ENCODE peak calls at places on chromosomes 11 and 22, in seven cellular contexts. M is testis; K is CD8-positive, alpha-beta T cell; E is astrocyte of the cerebellum; R is fibroblast of pulmonary artery; U is fibroblast of mammary gland; Z is gastrocnemius medialis. N is an unnamed sample.

GRCh38 chr11:67098799-67099198 is 20.3 kb upstream of the KDM2A start:
- DNase-seq in U (no peak), K (no peak), Z (no peak), M (no peak), E (no peak), R (no peak), N (no peak)

GRCh38 chr11:33772300-33772699 is 2.0 kb downstream of the FBXO3 start:
- DNase-seq in Z (no peak), E (no peak), M (no peak), U (peak), R (no peak), K (no peak), N (peak)

GRCh38 chr11:103959279-103959930 is 77.0 kb upstream of the DDI1 start:
- DNase-seq in M (no peak), Z (no peak), K (no peak), U (peak), R (peak), E (peak), N (no peak)

GRCh38 chr11:67344264-67344663 is 9.1 kb downstream of the POLD4 start:
- DNase-seq in U (no peak), R (no peak), E (no peak), M (no peak), K (peak), Z (no peak), N (no peak)

GRCh38 chr11:68970921-68971636 is 9.7 kb downstream of the MRGPRD start:
- DNase-seq in E (no peak), R (no peak), K (no peak), Z (no peak), U (no peak), M (no peak), N (no peak)

GRCh38 chr11:64305075-64305690 is at the start of gene ESRRA:
- DNase-seq in K (peak), R (peak), M (peak), Z (peak), U (peak), E (peak), N (peak)

GRCh38 chr22:23548501-23549197 is 31.4 kb downstream of the IGLL1 start:
- DNase-seq in R (no peak), K (no peak), U (no peak), E (no peak), M (peak), Z (no peak), N (no peak)

GRCh38 chr11:64339754-64340408 is at the start of gene CCDC88B:
- DNase-seq in U (no peak), M (no peak), K (peak), R (no peak), Z (no peak), E (no peak), N (no peak)

GRCh38 chr11:79150320-79150719 is 290.5 kb downstream of the TENM4 start:
- DNase-seq in E (no peak), U (no peak), R (no peak), Z (no peak), K (no peak), M (no peak), N (no peak)

DNA sequence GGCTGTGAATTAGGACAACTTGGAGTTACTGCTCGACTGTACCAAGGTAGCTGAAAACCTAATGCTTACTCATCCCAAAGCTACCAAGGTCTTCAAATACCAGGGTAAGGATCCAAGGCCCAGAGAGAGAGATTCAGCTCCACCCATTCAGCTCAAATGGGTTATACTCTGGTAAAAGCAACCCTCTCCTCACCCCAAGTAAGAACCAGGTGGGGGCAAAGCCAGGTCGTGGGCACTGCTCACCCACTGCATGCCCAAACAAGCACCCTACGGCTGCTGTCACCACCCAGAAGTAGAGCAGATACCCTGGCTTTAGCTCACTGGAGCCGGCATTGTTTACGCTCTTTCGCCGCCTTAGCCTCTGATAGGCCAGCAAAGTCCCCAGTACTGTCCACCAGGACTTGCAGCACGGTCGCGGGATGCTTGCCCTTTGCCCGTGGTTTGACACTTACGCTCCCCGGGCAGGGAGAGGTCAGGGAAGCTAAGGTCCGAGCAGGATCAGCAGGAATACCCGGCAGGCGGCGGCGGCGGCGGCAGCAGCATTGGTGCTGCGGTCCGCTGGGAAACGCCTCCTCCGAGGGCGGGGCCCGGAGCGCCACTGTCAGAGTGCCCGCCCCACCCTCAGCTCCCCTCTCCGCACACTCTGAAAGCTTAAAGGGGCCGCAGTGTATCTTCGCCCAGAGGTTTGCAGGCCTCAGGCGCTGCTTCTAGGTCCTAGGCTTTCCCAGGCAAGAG is 19.6 kb downstream of the CKAP5 start:
- DNase-seq in U (peak), Z (peak), R (peak), K (peak), E (peak), M (peak), N (peak)
- TF ChIP-seq CTCF in U (no peak), Z (peak), R (no peak), K (no peak), E (peak), M (peak), N (no peak)

DNA sequence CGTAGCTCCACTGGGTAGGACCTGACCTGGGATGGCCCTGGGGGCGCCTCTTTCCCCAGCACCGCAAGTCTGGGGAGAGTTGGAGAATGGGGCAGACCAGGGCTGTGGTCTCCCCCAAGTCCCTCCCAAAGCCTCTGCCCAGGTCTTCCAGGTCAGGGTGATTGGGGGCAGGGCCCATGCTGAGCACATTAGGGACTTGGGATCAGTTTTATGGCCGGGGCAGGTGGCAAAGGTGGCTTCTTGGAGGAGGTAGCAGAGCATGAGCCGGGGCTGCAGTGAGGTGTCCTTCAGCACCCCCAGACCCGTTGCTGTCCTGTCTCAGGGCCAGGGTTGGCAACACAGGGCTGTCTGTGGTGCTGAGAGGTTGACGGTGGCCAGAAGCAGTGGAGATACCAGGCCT is 6.0 kb downstream of the RELT start:
- DNase-seq in U (no peak), Z (no peak), R (no peak), E (no peak), M (no peak), K (no peak), N (no peak)
- H3K4me3 ChIP-seq in U (no peak), Z (no peak), R (no peak), E (no peak), M (no peak), K (no peak), N (no peak)

DNA sequence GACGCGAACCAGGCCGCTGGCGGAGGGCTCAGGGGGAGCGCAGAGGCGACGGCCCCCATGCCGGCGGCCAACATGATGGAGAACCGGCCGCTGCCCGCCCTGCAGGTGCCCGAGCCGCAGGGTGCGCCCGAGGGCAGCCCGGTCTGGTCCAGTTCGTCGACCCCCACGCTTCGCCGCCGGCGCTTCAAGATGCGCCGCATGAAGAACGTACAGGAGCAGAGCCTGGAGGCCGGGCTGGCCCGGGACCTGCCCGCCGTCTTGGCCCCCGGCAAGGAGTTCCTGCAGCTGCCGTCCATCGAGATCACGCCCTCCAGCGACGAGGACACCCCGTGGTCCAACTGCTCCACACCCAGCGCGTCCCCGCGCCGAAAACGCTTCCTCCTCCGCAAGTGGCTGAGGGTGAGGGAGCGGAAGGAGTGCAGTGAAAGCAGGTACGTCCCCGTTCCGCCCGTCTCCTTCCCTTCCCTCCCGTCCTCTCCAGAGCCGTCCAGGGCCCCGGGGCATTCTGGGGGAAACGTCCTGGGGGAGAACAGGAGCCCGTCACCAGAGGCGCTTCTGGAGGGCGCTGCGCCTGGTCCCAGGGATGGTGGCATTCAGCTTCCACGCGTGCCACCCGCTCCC is 777 bp downstream of the GRAMD1B start:
- DNase-seq in E (no peak), R (peak), U (no peak), Z (peak), M (peak), K (peak), N (peak)
- TF ChIP-seq CTCF in E (no peak), R (no peak), U (no peak), Z (no peak), M (no peak), K (peak), N (no peak)

DNA sequence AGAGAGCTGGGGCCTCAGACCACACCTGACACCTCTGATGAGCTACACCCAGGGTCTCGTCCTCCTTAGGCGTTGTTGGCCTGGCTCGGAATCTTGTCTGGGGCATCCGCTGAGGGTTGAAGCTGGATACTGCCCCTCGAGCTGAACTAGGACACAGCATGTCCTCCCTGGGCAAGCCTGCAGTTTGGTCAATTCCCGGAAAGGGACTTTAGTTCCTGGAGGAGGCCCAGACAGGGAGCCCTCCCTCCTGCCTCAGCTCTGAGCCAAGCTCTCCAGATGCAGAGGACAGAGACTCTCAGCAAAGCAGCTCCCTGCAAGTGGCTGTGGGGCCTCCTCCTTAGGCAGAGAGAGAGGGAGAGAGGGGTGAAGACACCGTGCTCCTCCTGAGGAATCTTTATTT is 4.9 kb downstream of the APOL3 start:
- DNase-seq in U (peak), M (peak), Z (peak), R (peak), E (no peak), K (no peak), N (no peak)
- H3K4me3 ChIP-seq in U (no peak), M (no peak), Z (peak), R (no peak), E (no peak), K (peak), N (no peak)

GRCh38 chr11:36492724-36493304 is 17.3 kb downstream of the TRAF6 start:
- DNase-seq in E (no peak), M (no peak), U (peak), K (peak), R (peak), Z (no peak), N (peak)
- TF ChIP-seq CTCF in E (peak), M (peak), U (peak), K (peak), R (peak), Z (peak), N (peak)

N was measured in epithelial cell of esophagus.